ENCODE peak calls at places on chromosomes 12 and 14, in eight cellular contexts. One of them, this sample, is unnamed.

GRCh38 chr14:76904100-76904739 is 78.0 kb downstream of the LRRC74A start:
- DNase-seq in PC-3: peak; percentile 66
- DNase-seq in HFF-Myc: no peak
- DNase-seq in right lobe of liver: no peak
- DNase-seq in A549: no peak
- DNase-seq in sigmoid colon: peak; percentile 89
- DNase-seq in GM23338: no peak
- DNase-seq in H7: no peak
- DNase-seq in this sample: no peak

GRCh38 chr12:131221061-131221945 is 267.6 kb downstream of the ADGRD1 start:
- DNase-seq in PC-3: no peak
- DNase-seq in HFF-Myc: no peak
- DNase-seq in right lobe of liver: no peak
- DNase-seq in A549: no peak
- DNase-seq in sigmoid colon: no peak
- DNase-seq in GM23338: no peak
- DNase-seq in H7: peak; percentile 40
- DNase-seq in this sample: no peak

GRCh38 chr12:132907216-132907615 is 19.8 kb upstream of the CHFR start:
- DNase-seq in PC-3: no peak
- DNase-seq in HFF-Myc: no peak
- DNase-seq in right lobe of liver: no peak
- DNase-seq in A549: no peak
- DNase-seq in sigmoid colon: no peak
- DNase-seq in GM23338: peak; percentile 46
- DNase-seq in H7: no peak
- DNase-seq in this sample: no peak

GRCh38 chr14:47675489-47676300 is at the start of gene MDGA2:
- DNase-seq in PC-3: no peak
- DNase-seq in HFF-Myc: no peak
- DNase-seq in right lobe of liver: no peak
- DNase-seq in A549: peak; percentile 7
- DNase-seq in sigmoid colon: no peak
- DNase-seq in GM23338: peak; percentile 86
- DNase-seq in H7: peak; percentile 85
- DNase-seq in this sample: peak; percentile 77

GRCh38 chr12:74454109-74454508 is 83.5 kb upstream of the ATXN7L3B start:
- DNase-seq in PC-3: no peak
- DNase-seq in HFF-Myc: no peak
- DNase-seq in right lobe of liver: no peak
- DNase-seq in A549: no peak
- DNase-seq in sigmoid colon: no peak
- DNase-seq in GM23338: no peak
- DNase-seq in H7: no peak
- DNase-seq in this sample: no peak

GRCh38 chr12:110123861-110124183 is 335 bp upstream of the IFT81 start:
- DNase-seq in PC-3: no peak
- DNase-seq in HFF-Myc: no peak
- DNase-seq in right lobe of liver: no peak
- DNase-seq in A549: no peak
- DNase-seq in sigmoid colon: no peak
- DNase-seq in GM23338: no peak
- DNase-seq in H7: no peak
- DNase-seq in this sample: no peak

GRCh38 chr14:69945905-69946304 is 66.7 kb downstream of the SMOC1 start:
- DNase-seq in PC-3: no peak
- DNase-seq in HFF-Myc: no peak
- DNase-seq in right lobe of liver: no peak
- DNase-seq in A549: no peak
- DNase-seq in sigmoid colon: no peak
- DNase-seq in GM23338: no peak
- DNase-seq in H7: no peak
- DNase-seq in this sample: no peak

GRCh38 chr14:101174522-101174838 is 271.0 kb upstream of the RTL1 start:
- DNase-seq in PC-3: no peak
- DNase-seq in HFF-Myc: no peak
- DNase-seq in right lobe of liver: no peak
- DNase-seq in A549: no peak
- DNase-seq in sigmoid colon: no peak
- DNase-seq in GM23338: no peak
- DNase-seq in H7: peak; percentile 33
- DNase-seq in this sample: no peak

GRCh38 chr12:76288218-76288617 is 60.0 kb downstream of the BBS10 start:
- DNase-seq in PC-3: no peak
- DNase-seq in HFF-Myc: no peak
- DNase-seq in right lobe of liver: no peak
- DNase-seq in A549: no peak
- DNase-seq in sigmoid colon: no peak
- DNase-seq in GM23338: no peak
- DNase-seq in H7: no peak
- DNase-seq in this sample: no peak

GRCh38 chr14:78135450-78135891 is 34.7 kb upstream of the NRXN3 start:
- DNase-seq in PC-3: peak; percentile 24
- DNase-seq in HFF-Myc: no peak
- DNase-seq in right lobe of liver: no peak
- DNase-seq in A549: peak; percentile 85
- DNase-seq in sigmoid colon: no peak
- DNase-seq in GM23338: no peak
- DNase-seq in H7: no peak
- DNase-seq in this sample: no peak

GRCh38 chr14:63752449-63753169 is 24.7 kb upstream of the SGPP1 start:
- DNase-seq in PC-3: peak; percentile 96
- DNase-seq in HFF-Myc: no peak
- DNase-seq in right lobe of liver: no peak
- DNase-seq in A549: no peak
- DNase-seq in sigmoid colon: no peak
- DNase-seq in GM23338: no peak
- DNase-seq in H7: no peak
- DNase-seq in this sample: no peak

GRCh38 chr14:75379930-75380270 is 47.9 kb upstream of the JDP2 start:
- DNase-seq in PC-3: no peak
- DNase-seq in HFF-Myc: no peak
- DNase-seq in right lobe of liver: no peak
- DNase-seq in A549: no peak
- DNase-seq in sigmoid colon: no peak
- DNase-seq in GM23338: no peak
- DNase-seq in H7: no peak
- DNase-seq in this sample: no peak

GRCh38 chr14:70640938-70641547 is 673 bp upstream of the TTC9 start:
- DNase-seq in PC-3: peak; percentile 69
- DNase-seq in HFF-Myc: no peak
- DNase-seq in right lobe of liver: no peak
- DNase-seq in A549: peak; percentile 61
- DNase-seq in sigmoid colon: peak; percentile 72
- DNase-seq in GM23338: peak; percentile 52
- DNase-seq in H7: peak; percentile 68
- DNase-seq in this sample: peak; percentile 68

GRCh38 chr14:95486875-95487668 is 29.4 kb downstream of the SYNE3 start:
- DNase-seq in PC-3: no peak
- DNase-seq in HFF-Myc: no peak
- DNase-seq in right lobe of liver: no peak
- DNase-seq in A549: no peak
- DNase-seq in sigmoid colon: no peak
- DNase-seq in GM23338: no peak
- DNase-seq in H7: no peak
- DNase-seq in this sample: no peak

GRCh38 chr14:83096092-83096491 is 1562.4 kb upstream of the SEL1L start:
- DNase-seq in PC-3: no peak
- DNase-seq in HFF-Myc: no peak
- DNase-seq in right lobe of liver: no peak
- DNase-seq in A549: no peak
- DNase-seq in sigmoid colon: no peak
- DNase-seq in GM23338: no peak
- DNase-seq in H7: no peak
- DNase-seq in this sample: no peak

GRCh38 chr12:88237954-88238353 is 95.8 kb downstream of the TMTC3 start:
- DNase-seq in PC-3: peak; percentile 70
- DNase-seq in HFF-Myc: peak; percentile 39
- DNase-seq in right lobe of liver: no peak
- DNase-seq in A549: no peak
- DNase-seq in sigmoid colon: no peak
- DNase-seq in GM23338: no peak
- DNase-seq in H7: no peak
- DNase-seq in this sample: no peak

DNA sequence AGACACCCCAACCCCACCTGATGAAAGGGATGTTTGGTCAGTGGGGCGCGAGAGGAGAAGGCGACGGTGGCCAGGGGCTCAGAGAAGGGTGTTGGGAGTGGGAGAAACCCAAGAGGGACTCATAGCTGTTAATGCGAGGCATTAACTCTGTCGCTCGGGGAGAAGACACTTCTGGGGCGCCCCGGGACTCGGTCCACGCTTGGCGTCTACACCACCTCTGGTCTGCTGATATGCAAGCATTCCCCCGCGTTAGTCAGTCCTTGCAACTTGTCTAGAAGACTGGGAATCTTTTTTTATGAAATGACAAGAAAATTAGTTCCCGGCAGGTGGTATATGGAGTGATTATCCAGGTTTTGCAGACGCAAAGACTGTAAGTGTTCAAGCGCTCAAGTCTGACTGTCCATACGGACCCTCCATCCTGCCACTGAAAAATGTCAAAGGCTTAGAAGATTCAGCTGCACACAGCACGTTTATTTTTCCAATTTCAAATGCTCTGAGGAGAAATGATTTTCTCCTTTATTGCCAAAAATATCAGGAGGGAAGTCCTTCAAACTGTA is 385 bp upstream of the SLC35F4 start:
- DNase-seq in PC-3: no peak
- DNase-seq in HFF-Myc: no peak
- DNase-seq in right lobe of liver: no peak
- DNase-seq in A549: no peak
- DNase-seq in sigmoid colon: no peak
- DNase-seq in GM23338: peak; percentile 10
- DNase-seq in H7: no peak
- DNase-seq in this sample: no peak
- H3K4me3 ChIP-seq in PC-3: no peak overlapping the region
- H3K4me3 ChIP-seq in HFF-Myc: no peak overlapping the region
- H3K4me3 ChIP-seq in right lobe of liver: no peak overlapping the region
- H3K4me3 ChIP-seq in A549: peak overlapping the region; percentile 34
- H3K4me3 ChIP-seq in sigmoid colon: no peak overlapping the region
- H3K4me3 ChIP-seq in GM23338: peak overlapping the region; percentile 80
- H3K4me3 ChIP-seq in H7: peak overlapping the region; percentile 33
- H3K4me3 ChIP-seq in this sample: no peak overlapping the region

DNA sequence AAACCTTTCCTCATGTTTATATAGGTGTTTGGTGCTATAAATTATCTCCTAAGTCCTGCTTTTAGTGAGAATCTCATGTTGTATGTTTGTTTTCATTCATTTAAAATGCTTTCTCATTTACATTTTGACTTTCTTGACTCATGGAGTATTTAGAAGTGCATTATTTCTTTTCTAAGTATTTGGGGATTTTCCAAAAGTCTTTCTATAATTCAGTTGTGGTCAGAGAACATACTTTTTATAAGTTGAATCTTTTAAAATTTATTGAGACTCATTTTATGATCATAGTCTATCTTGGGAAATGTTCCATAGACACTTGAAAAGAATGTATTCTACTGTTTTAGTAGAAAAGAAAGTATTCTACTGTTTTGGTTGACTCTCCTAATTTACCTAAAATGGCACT is 168.1 kb downstream of the AKAP6 start:
- DNase-seq in PC-3: no peak
- DNase-seq in HFF-Myc: no peak
- DNase-seq in right lobe of liver: no peak
- DNase-seq in A549: no peak
- DNase-seq in sigmoid colon: no peak
- DNase-seq in GM23338: no peak
- DNase-seq in H7: no peak
- DNase-seq in this sample: no peak
- H3K4me3 ChIP-seq in PC-3: no peak overlapping the region
- H3K4me3 ChIP-seq in HFF-Myc: no peak overlapping the region
- H3K4me3 ChIP-seq in right lobe of liver: no peak overlapping the region
- H3K4me3 ChIP-seq in A549: no peak overlapping the region
- H3K4me3 ChIP-seq in sigmoid colon: no peak overlapping the region
- H3K4me3 ChIP-seq in GM23338: no peak overlapping the region
- H3K4me3 ChIP-seq in H7: no peak overlapping the region
- H3K4me3 ChIP-seq in this sample: no peak overlapping the region

DNA sequence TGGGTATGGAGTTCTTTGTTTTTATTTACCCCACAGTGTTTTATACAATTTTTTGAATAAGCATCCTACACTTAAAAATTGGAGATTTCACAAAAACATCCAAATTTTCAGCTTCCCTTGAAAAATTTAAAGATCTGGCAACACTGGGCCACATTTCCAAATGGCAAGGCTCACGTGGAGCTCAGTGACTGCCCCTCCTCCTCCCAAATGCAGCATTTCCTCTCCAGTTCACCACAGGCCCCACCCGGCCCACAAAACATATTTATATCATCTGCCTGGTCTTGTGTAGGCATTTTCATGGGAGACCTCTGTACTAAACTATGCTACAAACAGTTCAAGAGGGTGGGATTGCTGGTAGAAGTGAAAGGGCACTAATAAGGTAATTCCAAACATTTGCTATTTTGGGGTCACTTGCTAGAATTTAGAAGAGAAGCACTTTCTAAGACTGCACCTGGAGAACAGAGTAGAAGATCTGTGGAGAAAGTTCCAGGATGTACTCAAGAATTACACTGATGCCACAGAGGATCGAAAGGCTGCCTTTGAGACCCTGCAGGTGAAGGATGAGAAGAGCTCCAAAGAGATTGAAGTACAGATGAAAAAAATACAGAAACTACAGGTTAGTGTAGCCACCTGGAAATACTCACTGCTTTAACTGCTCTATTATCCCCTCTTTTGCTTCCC is 7.3 kb downstream of the FKBP11 start:
- DNase-seq in PC-3: no peak
- DNase-seq in HFF-Myc: no peak
- DNase-seq in right lobe of liver: no peak
- DNase-seq in A549: no peak
- DNase-seq in sigmoid colon: no peak
- DNase-seq in GM23338: no peak
- DNase-seq in H7: no peak
- DNase-seq in this sample: no peak
- H3K4me3 ChIP-seq in PC-3: no peak overlapping the region
- H3K4me3 ChIP-seq in HFF-Myc: no peak overlapping the region
- H3K4me3 ChIP-seq in right lobe of liver: no peak overlapping the region
- H3K4me3 ChIP-seq in A549: no peak overlapping the region
- H3K4me3 ChIP-seq in sigmoid colon: no peak overlapping the region
- H3K4me3 ChIP-seq in GM23338: no peak overlapping the region
- H3K4me3 ChIP-seq in H7: no peak overlapping the region
- H3K4me3 ChIP-seq in this sample: no peak overlapping the region

GRCh38 chr12:12927211-12928079 is 24.5 kb downstream of the GPRC5D start:
- DNase-seq in PC-3: no peak
- DNase-seq in HFF-Myc: no peak
- DNase-seq in right lobe of liver: peak; percentile 95
- DNase-seq in A549: peak; percentile 93
- DNase-seq in sigmoid colon: peak; percentile 68
- DNase-seq in GM23338: no peak
- DNase-seq in H7: no peak
- DNase-seq in this sample: peak; percentile 82
- H3K4me3 ChIP-seq in PC-3: no peak overlapping the region
- H3K4me3 ChIP-seq in HFF-Myc: peak overlapping the region; percentile 29
- H3K4me3 ChIP-seq in right lobe of liver: peak overlapping the region; percentile 47
- H3K4me3 ChIP-seq in A549: peak overlapping the region; percentile 74
- H3K4me3 ChIP-seq in sigmoid colon: no peak overlapping the region
- H3K4me3 ChIP-seq in GM23338: no peak overlapping the region
- H3K4me3 ChIP-seq in H7: no peak overlapping the region
- H3K4me3 ChIP-seq in this sample: peak overlapping the region; percentile 20

GRCh38 chr14:34059925-34060746 is 109.3 kb upstream of the EGLN3 start:
- DNase-seq in PC-3: peak; percentile 89
- DNase-seq in HFF-Myc: no peak
- DNase-seq in right lobe of liver: peak; percentile 66
- DNase-seq in A549: peak; percentile 73
- DNase-seq in sigmoid colon: peak; percentile 90
- DNase-seq in GM23338: peak; percentile 84
- DNase-seq in H7: peak; percentile 91
- DNase-seq in this sample: peak; percentile 85
- H3K4me3 ChIP-seq in PC-3: peak overlapping the region; percentile 67
- H3K4me3 ChIP-seq in HFF-Myc: peak overlapping the region; percentile 36
- H3K4me3 ChIP-seq in right lobe of liver: peak overlapping the region; percentile 60
- H3K4me3 ChIP-seq in A549: peak overlapping the region; percentile 52
- H3K4me3 ChIP-seq in sigmoid colon: peak overlapping the region; percentile 60
- H3K4me3 ChIP-seq in GM23338: peak overlapping the region; percentile 69
- H3K4me3 ChIP-seq in H7: peak overlapping the region; percentile 62
- H3K4me3 ChIP-seq in this sample: peak overlapping the region; percentile 29

GRCh38 chr14:36646664-36647416 is 14.8 kb upstream of the PAX9 start:
- DNase-seq in PC-3: no peak
- DNase-seq in HFF-Myc: no peak
- DNase-seq in right lobe of liver: no peak
- DNase-seq in A549: no peak
- DNase-seq in sigmoid colon: no peak
- DNase-seq in GM23338: peak; percentile 67
- DNase-seq in H7: peak; percentile 84
- DNase-seq in this sample: peak; percentile 28
- H3K4me3 ChIP-seq in PC-3: no peak overlapping the region
- H3K4me3 ChIP-seq in HFF-Myc: no peak overlapping the region
- H3K4me3 ChIP-seq in right lobe of liver: peak overlapping the region; percentile 38
- H3K4me3 ChIP-seq in A549: no peak overlapping the region
- H3K4me3 ChIP-seq in sigmoid colon: peak overlapping the region; percentile 6
- H3K4me3 ChIP-seq in GM23338: peak overlapping the region; percentile 65
- H3K4me3 ChIP-seq in H7: peak overlapping the region; percentile 39
- H3K4me3 ChIP-seq in this sample: no peak overlapping the region